ENCODE peak calls at places on chromosomes 1 and 21, in six cellular contexts. C is BJ; G is neuronal stem cell; L is pancreas; K is activated CD8-positive, alpha-beta memory T cell treated with anti-CD3 and anti-CD28 coated beads for 1 hour; Z is fibroblast of mammary gland. B is an unnamed sample.

GRCh38 chr1:168570652-168571051 is 5.8 kb upstream of the XCL1 start:
- DNase-seq in C (no peak), G (no peak), L (no peak), K (no peak), Z (no peak), B (no peak)

GRCh38 chr1:20215716-20216115 is 29.4 kb upstream of the PLA2G2C start:
- DNase-seq in C (no peak), G (no peak), L (no peak), K (no peak), Z (no peak), B (no peak)

GRCh38 chr1:25080294-25081209 is 150.5 kb upstream of the RUNX3 start:
- DNase-seq in C (no peak), G (no peak), L (no peak), K (no peak), Z (peak), B (peak)

GRCh38 chr1:16076871-16077250 is 3.4 kb upstream of the FAM131C start:
- DNase-seq in C (no peak), G (no peak), L (no peak), K (no peak), Z (peak), B (no peak)

GRCh38 chr1:180501865-180502360 is 464 bp downstream of the ACBD6 start:
- DNase-seq in C (no peak), G (no peak), L (no peak), K (no peak), Z (no peak), B (no peak)

GRCh38 chr1:159653201-159653600 is 61.2 kb downstream of the CRP start:
- DNase-seq in C (peak), G (no peak), L (no peak), K (no peak), Z (peak), B (peak)

GRCh38 chr1:114310771-114311251 is 157.1 kb upstream of the SYT6 start:
- DNase-seq in C (no peak), G (no peak), L (no peak), K (no peak), Z (peak), B (peak)

GRCh38 chr1:199774433-199775089 is 252.9 kb upstream of the NR5A2 start:
- DNase-seq in C (no peak), G (no peak), L (peak), K (no peak), Z (peak), B (peak)

GRCh38 chr1:226626577-226626956 is 78.0 kb downstream of the STUM start:
- DNase-seq in C (no peak), G (peak), L (peak), K (peak), Z (peak), B (peak)

GRCh38 chr1:149888999-149889289 is 10.4 kb upstream of the BOLA1 start:
- DNase-seq in C (no peak), G (no peak), L (peak), K (no peak), Z (peak), B (peak)

GRCh38 chr1:230381049-230381467 is 45.1 kb downstream of the PGBD5 start:
- DNase-seq in C (no peak), G (no peak), L (peak), K (no peak), Z (no peak), B (no peak)

GRCh38 chr1:107934573-107934972 is 30.4 kb downstream of the VAV3 start:
- DNase-seq in C (no peak), G (no peak), L (no peak), K (no peak), Z (peak), B (no peak)

GRCh38 chr21:31614705-31615104 is 44.8 kb upstream of the SOD1 start:
- DNase-seq in C (no peak), G (no peak), L (no peak), K (no peak), Z (no peak), B (no peak)

GRCh38 chr21:18887922-18888602 is 484.5 kb upstream of the TMPRSS15 start:
- DNase-seq in C (no peak), G (no peak), L (no peak), K (no peak), Z (no peak), B (no peak)

GRCh38 chr1:230321741-230322420 is 104.3 kb downstream of the PGBD5 start:
- DNase-seq in C (no peak), G (no peak), L (no peak), K (no peak), Z (no peak), B (no peak)

GRCh38 chr1:67761054-67761453 is 72.2 kb downstream of the GNG12 start:
- DNase-seq in C (no peak), G (no peak), L (no peak), K (no peak), Z (no peak), B (no peak)

GRCh38 chr1:5917591-5918274 is 74.5 kb downstream of the NPHP4 start:
- DNase-seq in C (no peak), G (no peak), L (no peak), K (no peak), Z (no peak), B (no peak)

GRCh38 chr1:54280652-54281051 is 80.7 kb downstream of the MRPL37 start:
- DNase-seq in C (no peak), G (no peak), L (no peak), K (no peak), Z (no peak), B (no peak)

GRCh38 chr1:54332781-54333585 is 73.2 kb downstream of the SSBP3 start:
- DNase-seq in C (no peak), G (no peak), L (no peak), K (no peak), Z (peak), B (peak)

GRCh38 chr1:242530761-242531160 is 6.3 kb upstream of the PLD5 start:
- DNase-seq in C (no peak), G (no peak), L (no peak), K (no peak), Z (peak), B (no peak)

B was measured in fibroblast of pulmonary artery.